ENCODE peak calls at places on chromosome 21, in eight cellular contexts. W is lower leg skin, A is Peyer's patch, C is lower lobe of right lung, J is stomach, D is dorsolateral prefrontal cortex, G is uterus, E is OCI-LY7. I is an unnamed sample.
A peak's percentile ranks its signal among the peaks of the same experiment; 100 is the strongest.

GRCh38 chr21:38669186-38669585 is 136.5 kb upstream of the ETS2 start:
- DNase-seq in W (no peak), A (no peak), C (no peak), J (no peak), D (no peak), G (no peak), E (peak; percentile 19), I (no peak)

GRCh38 chr21:41411449-41412089 is 14.5 kb upstream of the MX1 start:
- DNase-seq in W (no peak), A (peak; percentile 76), C (peak; percentile 86), J (peak; percentile 74), D (no peak), G (no peak), E (peak; percentile 43), I (peak; percentile 31)

GRCh38 chr21:21664871-21665270 is 666.7 kb downstream of the NCAM2 start:
- DNase-seq in W (no peak), A (no peak), C (no peak), J (no peak), D (no peak), G (no peak), E (no peak), I (no peak)

GRCh38 chr21:42319851-42320602 is 4.8 kb upstream of the TFF3 start:
- DNase-seq in W (no peak), A (no peak), C (no peak), J (no peak), D (no peak), G (peak; percentile 3), E (peak; percentile 27), I (no peak)

GRCh38 chr21:42512346-42513034 is 1.2 kb upstream of the SLC37A1 start:
- DNase-seq in W (no peak), A (no peak), C (no peak), J (no peak), D (no peak), G (no peak), E (no peak), I (no peak)

GRCh38 chr21:37914211-37914900 is 1.9 kb downstream of the KCNJ6 start:
- DNase-seq in W (no peak), A (no peak), C (peak; percentile 57), J (no peak), D (peak; percentile 41), G (no peak), E (no peak), I (no peak)

GRCh38 chr21:25733859-25734653 is 648 bp downstream of the ATP5PF start:
- DNase-seq in W (peak; percentile 20), A (no peak), C (no peak), J (no peak), D (no peak), G (no peak), E (peak; percentile 43), I (peak; percentile 34)

GRCh38 chr21:37636152-37636860 is 269.7 kb downstream of the DYRK1A start:
- DNase-seq in W (no peak), A (no peak), C (no peak), J (no peak), D (no peak), G (peak; percentile 42), E (no peak), I (no peak)

GRCh38 chr21:41802684-41803083 is 35.8 kb upstream of the RIPK4 start:
- DNase-seq in W (peak; percentile 54), A (peak; percentile 60), C (no peak), J (no peak), D (peak; percentile 74), G (peak; percentile 67), E (no peak), I (peak; percentile 65)

GRCh38 chr21:41726058-41726558 is 40.7 kb downstream of the RIPK4 start:
- DNase-seq in W (no peak), A (no peak), C (no peak), J (no peak), D (peak; percentile 22), G (no peak), E (no peak), I (no peak)

GRCh38 chr21:36478207-36478701 is 1.7 kb downstream of the CLDN14 start:
- DNase-seq in W (no peak), A (no peak), C (no peak), J (no peak), D (no peak), G (no peak), E (no peak), I (no peak)

GRCh38 chr21:37564924-37565529 is 198.5 kb downstream of the DYRK1A start:
- DNase-seq in W (no peak), A (no peak), C (no peak), J (no peak), D (no peak), G (no peak), E (no peak), I (peak; percentile 67)

GRCh38 chr21:46347791-46348381 is 23.9 kb downstream of the PCNT start:
- DNase-seq in W (no peak), A (no peak), C (no peak), J (no peak), D (no peak), G (no peak), E (peak; percentile 43), I (peak; percentile 92)
- TF ChIP-seq CTCF in W (no peak), A (no peak), C (no peak), J (no peak), D (no peak), G (no peak), E (peak; percentile 69), I (peak; percentile 67)

GRCh38 chr21:33244781-33245105 is 15.0 kb downstream of the IFNAR2 start:
- DNase-seq in W (no peak), A (no peak), C (no peak), J (no peak), D (no peak), G (no peak), E (no peak), I (no peak)

GRCh38 chr21:33246506-33246905 is 16.8 kb downstream of the IFNAR2 start:
- DNase-seq in W (no peak), A (no peak), C (no peak), J (no peak), D (no peak), G (no peak), E (no peak), I (no peak)

GRCh38 chr21:33245289-33245918 is 15.7 kb downstream of the IFNAR2 start:
- DNase-seq in W (no peak), A (no peak), C (no peak), J (no peak), D (no peak), G (no peak), E (no peak), I (no peak)

GRCh38 chr21:33241846-33242245 is 12.1 kb downstream of the IFNAR2 start:
- DNase-seq in W (no peak), A (no peak), C (no peak), J (no peak), D (no peak), G (no peak), E (no peak), I (no peak)

DNA sequence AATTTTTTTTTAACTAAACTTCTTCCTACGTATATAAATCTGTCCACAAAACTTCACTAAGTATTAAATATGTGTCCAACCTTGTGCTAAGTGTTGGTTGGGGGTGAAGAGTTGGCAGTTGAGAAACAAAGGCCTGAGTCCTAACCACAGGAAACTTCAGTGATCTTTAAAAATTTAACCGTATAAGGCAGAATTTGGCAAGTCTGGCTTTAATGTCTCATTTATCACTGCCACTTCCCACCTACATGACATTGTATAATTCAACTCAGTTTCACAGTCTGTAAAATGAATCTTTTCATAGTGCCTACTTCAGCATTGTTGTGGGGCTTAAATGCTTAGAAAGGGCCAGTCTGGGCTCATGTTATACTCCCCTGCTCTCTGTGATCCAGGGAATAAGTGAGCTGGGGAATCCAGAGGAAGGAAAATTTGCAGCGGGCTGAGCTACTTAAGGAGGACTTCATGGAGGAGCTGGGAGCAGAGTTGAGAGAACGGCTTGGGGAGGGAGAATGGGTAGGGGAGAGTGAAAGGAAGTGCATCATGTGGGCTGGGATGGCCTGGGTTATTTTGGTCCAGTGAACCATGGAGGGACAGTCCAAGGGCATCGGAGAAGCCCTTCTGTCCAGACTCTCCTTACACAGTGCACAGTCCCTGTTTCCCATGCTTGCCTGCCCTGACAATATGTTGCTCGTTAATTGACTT is 14.5 kb downstream of the IFNAR2 start:
- DNase-seq in W (no peak), A (no peak), C (no peak), J (no peak), D (no peak), G (no peak), E (no peak), I (no peak)
- H3K4me3 ChIP-seq in W (no peak overlapping the region), A (no peak overlapping the region), C (no peak overlapping the region), J (no peak overlapping the region), D (no peak overlapping the region), G (no peak overlapping the region), E (no peak overlapping the region), I (no peak overlapping the region)

DNA sequence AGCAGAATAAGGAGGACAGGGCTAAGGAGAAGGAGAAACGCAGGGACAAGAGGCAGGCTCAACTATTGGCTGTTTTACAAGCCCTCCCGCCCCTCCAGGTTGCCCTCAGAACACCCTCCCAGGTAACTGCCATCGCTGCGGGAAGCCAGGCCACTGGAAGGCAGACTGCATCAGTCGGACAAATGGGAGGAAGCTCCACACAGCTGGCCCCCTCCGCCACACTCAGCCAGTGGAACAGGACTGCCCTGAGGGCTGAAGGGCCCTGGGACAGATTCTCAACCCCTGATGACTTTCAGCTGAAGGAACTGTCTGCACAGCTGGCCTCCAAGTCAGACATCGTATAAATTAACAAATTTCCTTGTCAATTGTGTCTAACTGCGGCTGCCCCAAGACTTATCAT is 21.8 kb downstream of the LRRC3 start:
- DNase-seq in W (no peak), A (peak; percentile 41), C (no peak), J (no peak), D (no peak), G (no peak), E (no peak), I (no peak)
- TF ChIP-seq CTCF in W (no peak), A (no peak), C (no peak), J (no peak), D (no peak), G (no peak), E (no peak), I (no peak)

DNA sequence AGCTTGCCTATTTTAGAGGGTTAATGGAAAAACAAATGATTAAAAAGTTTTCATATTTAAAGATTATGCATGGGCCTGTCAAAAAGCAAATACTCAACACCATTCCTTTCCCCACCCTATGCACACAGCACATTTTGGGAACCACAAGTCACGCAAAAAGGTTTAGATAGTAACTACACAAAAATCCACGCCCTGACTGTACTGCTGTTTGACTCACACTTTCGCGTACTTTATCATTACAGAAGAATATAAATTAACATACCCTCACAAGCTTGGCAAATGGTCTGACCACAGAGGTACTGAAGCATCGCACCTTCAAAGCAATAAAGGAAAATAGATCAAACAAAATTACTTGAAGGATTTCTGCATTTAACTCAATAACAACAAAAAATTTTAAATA is 1.4 kb downstream of the ATP5PO start:
- DNase-seq in W (no peak), A (no peak), C (no peak), J (no peak), D (no peak), G (no peak), E (no peak), I (no peak)
- H3K4me3 ChIP-seq in W (no peak overlapping the region), A (no peak overlapping the region), C (peak overlapping the region; percentile 98), J (peak overlapping the region; percentile 75), D (peak overlapping the region; percentile 83), G (no peak overlapping the region), E (peak overlapping the region; percentile 93), I (peak overlapping the region; percentile 83)

GRCh38 chr21:35441868-35442582 is 392.9 kb upstream of the RUNX1 start:
- DNase-seq in W (no peak), A (no peak), C (no peak), J (no peak), D (no peak), G (no peak), E (no peak), I (no peak)
- TF ChIP-seq CTCF in W (no peak), A (no peak), C (no peak), J (no peak), D (no peak), G (no peak), E (no peak), I (no peak)

I was measured in adrenal gland.